ENCODE peak calls at places on chromosomes 3 and 15, in nine cellular contexts. K is AG20443; H is WTC11; N is NCI-H2081; D is substantia nigra; T is stimulated activated CD4-positive, alpha-beta T cell treated with anti-CD3 and anti-CD28 coated beads, Interleukin-2, amount 100 ng/mL, for 24 hours; P is KBM-7; V is HTR-8/SVneo; Q is suprapubic skin. F is an unnamed sample.
A peak's percentile ranks its signal among the peaks of the same experiment; 100 is the strongest.

GRCh38 chr15:100958326-100959065 is 39.3 kb downstream of the LRRK1 start:
- DNase-seq in D (no peak), K (peak; percentile 58), P (no peak), V (peak; percentile 62), Q (no peak), H (no peak), T (no peak), N (no peak), F (peak; percentile 40)

GRCh38 chr3:133040696-133041523 is 2.7 kb downstream of the TMEM108 start:
- DNase-seq in N (peak; percentile 89), P (peak; percentile 70), K (peak; percentile 87), H (peak; percentile 86), Q (peak; percentile 69), D (peak; percentile 83), V (peak; percentile 70), T (peak; percentile 19), F (peak; percentile 86)

GRCh38 chr3:160291909-160292299 is 66.7 kb downstream of the C3orf80 start:
- DNase-seq in D (no peak), T (no peak), Q (no peak), K (no peak), N (peak; percentile 6), H (no peak), P (no peak), V (no peak), F (no peak)

GRCh38 chr3:40073310-40074007 is 236.0 kb upstream of the EIF1B start:
- DNase-seq in D (no peak), N (no peak), K (no peak), P (no peak), V (no peak), Q (no peak), T (no peak), H (peak; percentile 48), F (no peak)

GRCh38 chr3:127069814-127070440 is 87.0 kb downstream of the PLXNA1 start:
- DNase-seq in Q (peak; percentile 50), T (no peak), H (no peak), K (no peak), P (no peak), V (no peak), D (no peak), N (no peak), F (no peak)

GRCh38 chr3:62538706-62539356 is 165.5 kb upstream of the FEZF2 start:
- DNase-seq in H (no peak), V (no peak), T (no peak), K (no peak), N (no peak), P (no peak), D (no peak), Q (no peak), F (no peak)

GRCh38 chr3:126704494-126705214 is 614 bp downstream of the CHCHD6 start:
- DNase-seq in Q (no peak), N (no peak), H (no peak), D (peak; percentile 33), P (no peak), V (peak; percentile 9), T (no peak), K (peak; percentile 19), F (no peak)

GRCh38 chr3:193782280-193782654 is 189.3 kb downstream of the OPA1 start:
- DNase-seq in N (no peak), H (no peak), P (no peak), V (peak; percentile 67), D (no peak), T (no peak), Q (no peak), K (no peak), F (no peak)

GRCh38 chr3:6779140-6779539 is 81.8 kb upstream of the GRM7 start:
- DNase-seq in Q (no peak), P (no peak), K (no peak), D (no peak), T (no peak), N (no peak), V (no peak), H (no peak), F (no peak)

GRCh38 chr15:75156306-75157215 is 45.1 kb upstream of the C15orf39 start:
- DNase-seq in P (peak; percentile 61), N (no peak), T (no peak), H (peak; percentile 62), K (no peak), Q (no peak), V (no peak), D (no peak), F (no peak)

GRCh38 chr15:68386587-68387287 is 45.2 kb downstream of the ITGA11 start:
- DNase-seq in P (no peak), Q (peak; percentile 20), N (no peak), T (no peak), H (no peak), D (no peak), V (no peak), K (no peak), F (no peak)

GRCh38 chr15:88615303-88616107 is 5.6 kb upstream of the AEN start:
- DNase-seq in H (no peak), T (no peak), N (no peak), Q (no peak), V (no peak), D (no peak), P (no peak), K (no peak), F (no peak)

GRCh38 chr3:72690646-72691045 is 157.6 kb downstream of the SHQ1 start:
- DNase-seq in Q (no peak), H (no peak), K (no peak), D (no peak), V (no peak), P (no peak), T (no peak), N (no peak), F (no peak)

GRCh38 chr15:89429986-89430385 is 66.4 kb downstream of the RHCG start:
- DNase-seq in N (no peak), H (no peak), Q (no peak), P (no peak), K (no peak), D (no peak), V (no peak), T (no peak), F (no peak)

GRCh38 chr3:63565220-63565619 is 87.3 kb upstream of the SNTN start:
- DNase-seq in K (no peak), V (no peak), D (no peak), N (no peak), Q (no peak), T (no peak), H (peak; percentile 33), P (no peak), F (no peak)

GRCh38 chr3:187740446-187741399 is 4.5 kb downstream of the BCL6 start:
- DNase-seq in K (peak; percentile 61), H (peak; percentile 77), T (peak; percentile 79), D (peak; percentile 74), Q (peak; percentile 90), N (peak; percentile 62), P (peak; percentile 79), V (no peak), F (peak; percentile 64)

GRCh38 chr3:23760871-23761373 is 44.8 kb upstream of the UBE2E1 start:
- DNase-seq in N (no peak), K (no peak), H (no peak), P (no peak), V (no peak), D (no peak), T (no peak), Q (no peak), F (no peak)

GRCh38 chr3:151145713-151146070 is 57.3 kb downstream of the GPR171 start:
- DNase-seq in Q (no peak), K (no peak), P (no peak), D (no peak), T (no peak), N (no peak), H (peak; percentile 17), V (no peak), F (no peak)

GRCh38 chr3:186220365-186220764 is 111.5 kb upstream of the ETV5 start:
- DNase-seq in P (no peak), T (no peak), Q (no peak), N (no peak), D (no peak), H (no peak), V (no peak), K (no peak), F (no peak)

GRCh38 chr3:176521531-176522175 is 675.6 kb downstream of the TBL1XR1 start:
- DNase-seq in K (peak; percentile 31), T (no peak), D (no peak), Q (no peak), N (no peak), H (no peak), P (no peak), V (no peak), F (peak; percentile 2)

GRCh38 chr3:3665546-3665945 is 133.7 kb upstream of the LRRN1 start:
- DNase-seq in D (no peak), V (no peak), Q (no peak), K (no peak), P (no peak), T (no peak), N (no peak), H (no peak), F (no peak)

GRCh38 chr15:47405768-47406167 is 311.5 kb upstream of the SEMA6D start:
- DNase-seq in D (no peak), Q (no peak), T (no peak), H (no peak), V (no peak), K (no peak), P (no peak), N (no peak), F (no peak)

GRCh38 chr3:170490828-170491560 is 72.3 kb downstream of the CLDN11 start:
- DNase-seq in T (no peak), Q (no peak), P (no peak), H (no peak), K (no peak), D (no peak), N (no peak), V (no peak), F (no peak)

GRCh38 chr3:184691397-184692131 is 20.3 kb downstream of the MAGEF1 start:
- DNase-seq in N (no peak), V (no peak), K (peak; percentile 73), T (no peak), H (no peak), D (peak; percentile 51), Q (no peak), P (peak; percentile 43), F (peak; percentile 59)

GRCh38 chr15:81363261-81363660 is 10.8 kb downstream of the TMC3 start:
- DNase-seq in P (no peak), T (no peak), H (no peak), K (no peak), V (no peak), D (no peak), N (no peak), Q (no peak), F (no peak)